ENCODE peak calls at places on chromosomes 7 and 10, in ten cellular contexts. H is PC-9; L is CD8-positive, alpha-beta T cell; K is neural crest cell; P is A549; Q is type B pancreatic cell; E is OCI-LY7; D is GM10248; Z is hepatocyte; X is MCF 10A. A is an unnamed sample.

GRCh38 chr7:79401254-79401653 is 52.2 kb downstream of the MAGI2 start:
- DNase-seq in K (no peak), L (no peak), X (no peak), Q (no peak), P (no peak), E (no peak), Z (no peak), H (no peak), D (no peak), A (no peak)

GRCh38 chr7:96481831-96482230 is 159.9 kb upstream of the SLC25A13 start:
- DNase-seq in D (no peak), Q (no peak), H (no peak), E (no peak), L (no peak), X (no peak), Z (no peak), P (no peak), K (no peak), A (no peak)

GRCh38 chr10:9342865-9343450 is 1288.5 kb downstream of the GATA3 start:
- DNase-seq in L (no peak), D (peak), H (no peak), E (peak), P (peak), K (no peak), Z (peak), Q (no peak), X (peak), A (peak)

GRCh38 chr10:46555366-46555712 is 1.1 kb downstream of the GPRIN2 start:
- DNase-seq in L (no peak), Z (no peak), E (no peak), Q (no peak), K (no peak), X (no peak), P (no peak), D (no peak), H (no peak), A (peak)

GRCh38 chr10:114375082-114375481 is 29.2 kb downstream of the AFAP1L2 start:
- DNase-seq in Q (no peak), D (no peak), X (peak), E (no peak), H (peak), Z (no peak), P (peak), L (no peak), K (no peak), A (no peak)

GRCh38 chr10:13038346-13038745 is 36.8 kb upstream of the CCDC3 start:
- DNase-seq in P (no peak), H (no peak), Q (no peak), K (no peak), D (no peak), E (no peak), Z (no peak), L (no peak), X (no peak), A (no peak)

GRCh38 chr10:45374451-45375052 is 536 bp downstream of the ALOX5 start:
- DNase-seq in E (peak), K (no peak), L (no peak), D (no peak), X (no peak), H (peak), P (no peak), Q (no peak), Z (peak), A (peak)

GRCh38 chr7:140876519-140877248 is 48.0 kb downstream of the BRAF start:
- DNase-seq in Q (no peak), Z (no peak), H (peak), D (peak), X (peak), K (no peak), E (no peak), L (no peak), P (no peak), A (no peak)

GRCh38 chr10:80506189-80506575 is 31.5 kb upstream of the SH2D4B start:
- DNase-seq in H (peak), X (peak), P (peak), L (no peak), Q (no peak), Z (peak), D (no peak), E (no peak), K (no peak), A (peak)

GRCh38 chr7:20310963-20311742 is 19.5 kb upstream of the ITGB8 start:
- DNase-seq in L (no peak), P (peak), E (peak), H (peak), K (no peak), D (no peak), Z (peak), X (peak), Q (no peak), A (peak)

GRCh38 chr7:158423190-158423555 is 164.4 kb downstream of the PTPRN2 start:
- DNase-seq in Z (no peak), K (no peak), P (no peak), Q (no peak), L (no peak), E (no peak), D (no peak), X (no peak), H (no peak), A (no peak)

GRCh38 chr7:102262536-102262935 is 24.1 kb upstream of the SH2B2 start:
- DNase-seq in H (no peak), Q (no peak), K (no peak), E (no peak), D (no peak), P (no peak), Z (no peak), X (no peak), L (no peak), A (no peak)

GRCh38 chr7:6650086-6650485 is 13.0 kb downstream of the ZNF316 start:
- DNase-seq in Z (no peak), Q (no peak), L (no peak), D (no peak), E (no peak), H (no peak), X (no peak), K (no peak), P (no peak), A (no peak)

DNA sequence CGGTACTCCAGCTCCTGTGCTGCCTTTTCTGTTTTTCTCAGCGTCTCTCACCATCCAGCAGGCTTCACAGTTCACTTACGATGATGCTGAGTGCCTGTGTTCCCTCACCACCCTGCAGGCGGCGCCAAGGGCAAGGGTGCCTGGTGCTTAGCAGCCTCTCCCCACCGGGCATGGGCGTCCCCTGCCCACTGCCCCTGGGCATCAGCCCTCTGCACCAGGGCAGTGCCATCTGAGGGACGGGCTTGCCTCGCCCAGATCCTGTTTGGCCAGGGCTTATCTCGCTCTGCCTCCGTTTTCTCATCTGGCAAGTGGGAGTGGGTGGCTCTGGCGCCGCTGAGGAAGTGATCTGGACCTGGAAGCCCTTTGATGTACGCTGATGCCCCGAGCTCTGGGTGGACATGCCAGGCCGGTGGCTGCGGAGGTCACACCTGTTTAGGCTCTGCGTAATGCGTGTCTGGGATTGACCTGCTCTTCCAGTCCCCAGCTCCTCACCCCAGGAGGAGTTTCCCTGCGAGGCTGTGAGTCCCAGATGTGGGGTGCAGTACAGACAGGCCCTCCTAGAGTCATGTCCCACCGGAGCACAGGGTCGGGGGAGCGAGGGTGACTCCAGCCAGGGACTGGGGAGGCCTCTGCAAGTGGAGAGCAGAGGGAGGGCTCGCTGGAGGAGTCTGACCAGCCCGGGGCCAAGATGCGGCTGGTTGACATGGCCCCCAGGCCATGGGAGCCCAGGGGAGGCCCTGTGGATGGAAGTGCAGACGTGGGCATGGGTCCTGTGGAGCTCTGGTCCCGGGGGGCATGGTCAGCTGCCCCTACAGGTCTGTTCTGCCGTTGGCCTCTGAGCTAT is 11.8 kb downstream of the TTYH3 start:
- DNase-seq in H (no peak), X (no peak), E (peak), P (no peak), Q (no peak), D (no peak), K (no peak), L (no peak), Z (no peak), A (no peak)
- TF ChIP-seq CTCF in H (peak), X (no peak), E (peak), P (no peak), Q (peak), D (no peak), K (no peak), L (no peak), Z (no peak), A (peak)

DNA sequence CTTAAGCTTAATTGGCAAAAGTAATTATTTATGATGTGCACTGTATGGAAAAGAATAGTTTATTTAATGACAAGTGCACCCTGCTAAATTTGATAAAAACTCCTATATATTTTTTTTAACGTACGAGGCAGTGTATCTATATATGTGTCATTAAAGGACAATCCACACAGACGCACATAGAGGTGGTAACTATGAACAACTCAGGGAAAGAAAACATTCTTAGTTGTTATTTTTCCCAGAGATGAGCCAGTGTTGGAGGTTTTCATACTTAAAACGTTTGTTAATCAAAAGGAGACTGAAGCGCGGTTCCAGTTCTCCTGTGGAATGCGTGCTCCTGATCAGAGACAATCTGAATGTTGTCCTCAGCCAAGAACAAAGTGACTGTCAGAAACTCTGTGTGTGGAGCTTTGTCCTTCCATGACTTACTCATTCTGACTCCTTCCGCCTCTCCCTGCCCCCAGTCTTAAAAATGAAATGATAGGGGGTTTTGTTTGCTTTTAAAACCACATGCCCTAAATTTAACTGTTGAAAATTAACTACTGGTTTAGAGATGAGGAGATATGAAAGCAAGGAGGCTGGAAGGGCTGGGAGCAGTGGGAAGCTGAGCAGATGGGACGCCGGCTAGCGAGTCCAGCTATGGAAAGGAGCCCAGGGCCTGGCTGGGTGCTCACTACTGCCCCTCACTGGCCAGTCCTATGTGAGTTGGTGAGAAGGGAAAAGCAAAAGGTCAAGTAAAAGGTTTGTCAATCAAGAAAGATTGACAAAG is 99.6 kb downstream of the SVIL start:
- DNase-seq in L (no peak), P (peak), Z (peak), H (no peak), D (no peak), K (peak), X (no peak), Q (no peak), E (no peak), A (peak)
- TF ChIP-seq CTCF in L (no peak), P (peak), Z (peak), H (peak), D (peak), K (peak), X (peak), Q (peak), E (peak), A (peak)

GRCh38 chr7:85806321-85806720 is 619.5 kb upstream of the SEMA3D start:
- DNase-seq in K (no peak), D (no peak), P (peak), E (no peak), Q (no peak), X (no peak), L (no peak), H (no peak), Z (no peak), A (no peak)
- TF ChIP-seq CTCF in K (no peak), D (no peak), P (no peak), E (peak), Q (no peak), X (no peak), L (no peak), H (no peak), Z (no peak), A (no peak)

GRCh38 chr7:1813394-1814088 is 143.5 kb downstream of the ELFN1 start:
- DNase-seq in X (no peak), P (no peak), Z (no peak), D (no peak), L (no peak), H (no peak), E (no peak), Q (peak), K (no peak), A (no peak)

GRCh38 chr7:1810521-1810920 is 140.4 kb downstream of the ELFN1 start:
- DNase-seq in E (no peak), D (no peak), H (peak), Z (no peak), Q (peak), L (no peak), X (no peak), K (no peak), P (no peak), A (no peak)

GRCh38 chr7:1812693-1813393 is 142.8 kb downstream of the ELFN1 start:
- DNase-seq in X (no peak), Z (no peak), Q (peak), K (no peak), D (no peak), H (no peak), E (no peak), L (no peak), P (no peak), A (no peak)

GRCh38 chr7:1810961-1811849 is 141.1 kb downstream of the ELFN1 start:
- DNase-seq in D (no peak), E (no peak), Z (peak), X (no peak), P (no peak), H (peak), Q (peak), L (no peak), K (no peak), A (no peak)

GRCh38 chr7:1811850-1812692 is 142.0 kb downstream of the ELFN1 start:
- DNase-seq in Z (peak), E (peak), X (peak), Q (peak), K (no peak), D (peak), H (peak), L (no peak), P (peak), A (peak)
- TF ChIP-seq CTCF in Z (peak), E (peak), X (peak), Q (peak), K (peak), D (peak), H (peak), L (no peak), P (peak), A (peak)

A was measured in Calu3.